ENCODE peak calls at places on chromosomes 13 and 19, in six cellular contexts. V is neural progenitor cell, O is heart right ventricle, Z is D721Med, Y is sigmoid colon, X is progenitor cell of endocrine pancreas. I is an unnamed sample.

GRCh38 chr13:51721485-51721884 is 82.5 kb downstream of the DHRS12 start:
- DNase-seq in V (no peak), O (peak), Z (no peak), Y (peak), X (no peak), I (no peak)

GRCh38 chr13:27975579-27976361 is 6.7 kb upstream of the CDX2 start:
- DNase-seq in V (peak), O (no peak), Z (no peak), Y (no peak), X (peak), I (peak)

GRCh38 chr13:49322702-49323101 is 75.0 kb downstream of the CDADC1 start:
- DNase-seq in V (no peak), O (no peak), Z (no peak), Y (no peak), X (no peak), I (no peak)

GRCh38 chr19:50870417-50871089 is 2.7 kb upstream of the KLK2 start:
- DNase-seq in V (peak), O (no peak), Z (no peak), Y (peak), X (no peak), I (no peak)

GRCh38 chr19:4083677-4084546 is 17.2 kb upstream of the ZBTB7A start:
- DNase-seq in V (no peak), O (peak), Z (no peak), Y (no peak), X (no peak), I (no peak)

GRCh38 chr19:38003427-38004099 is 96.6 kb downstream of the SIPA1L3 start:
- DNase-seq in V (peak), O (peak), Z (no peak), Y (peak), X (no peak), I (peak)

GRCh38 chr19:16626796-16627193 is 1.2 kb downstream of the MED26 start:
- DNase-seq in V (peak), O (no peak), Z (no peak), Y (no peak), X (no peak), I (no peak)

GRCh38 chr13:30043631-30043925 is 193.2 kb upstream of the UBL3 start:
- DNase-seq in V (no peak), O (no peak), Z (no peak), Y (no peak), X (no peak), I (peak)

GRCh38 chr13:85586422-85586831 is 212.8 kb downstream of the SLITRK6 start:
- DNase-seq in V (no peak), O (no peak), Z (no peak), Y (no peak), X (no peak), I (no peak)

GRCh38 chr13:50152224-50152623 is 137.0 kb downstream of the KCNRG start:
- DNase-seq in V (no peak), O (no peak), Z (no peak), Y (no peak), X (no peak), I (no peak)

GRCh38 chr13:112073245-112074138 is 6.5 kb downstream of the SOX1 start:
- DNase-seq in V (peak), O (no peak), Z (no peak), Y (peak), X (no peak), I (no peak)

GRCh38 chr19:6767357-6768235 is at the start of gene SH2D3A:
- DNase-seq in V (peak), O (peak), Z (no peak), Y (peak), X (peak), I (no peak)

GRCh38 chr19:49712397-49712859 is 21.5 kb downstream of the CPT1C start:
- DNase-seq in V (peak), O (peak), Z (peak), Y (peak), X (no peak), I (no peak)

GRCh38 chr19:4089400-4089908 is 22.8 kb upstream of the ZBTB7A start:
- DNase-seq in V (no peak), O (peak), Z (no peak), Y (no peak), X (no peak), I (peak)

GRCh38 chr19:30710721-30711120 is 338.5 kb downstream of the ZNF536 start:
- DNase-seq in V (no peak), O (no peak), Z (no peak), Y (no peak), X (no peak), I (no peak)

GRCh38 chr13:97125051-97125809 is 96.9 kb upstream of the MBNL2 start:
- DNase-seq in V (peak), O (no peak), Z (peak), Y (peak), X (no peak), I (no peak)

GRCh38 chr13:110638253-110638652 is 22.9 kb downstream of the NAXD start:
- DNase-seq in V (no peak), O (no peak), Z (no peak), Y (no peak), X (no peak), I (no peak)

GRCh38 chr13:48066310-48066989 is 28.5 kb downstream of the MED4 start:
- DNase-seq in V (no peak), O (no peak), Z (no peak), Y (no peak), X (no peak), I (no peak)

GRCh38 chr19:37007587-37008220 is 70.5 kb upstream of the ZNF420 start:
- DNase-seq in V (no peak), O (peak), Z (peak), Y (peak), X (no peak), I (no peak)

GRCh38 chr19:54162241-54162805 is 2.8 kb upstream of the LENG1 start:
- DNase-seq in V (peak), O (peak), Z (no peak), Y (peak), X (peak), I (no peak)

DNA sequence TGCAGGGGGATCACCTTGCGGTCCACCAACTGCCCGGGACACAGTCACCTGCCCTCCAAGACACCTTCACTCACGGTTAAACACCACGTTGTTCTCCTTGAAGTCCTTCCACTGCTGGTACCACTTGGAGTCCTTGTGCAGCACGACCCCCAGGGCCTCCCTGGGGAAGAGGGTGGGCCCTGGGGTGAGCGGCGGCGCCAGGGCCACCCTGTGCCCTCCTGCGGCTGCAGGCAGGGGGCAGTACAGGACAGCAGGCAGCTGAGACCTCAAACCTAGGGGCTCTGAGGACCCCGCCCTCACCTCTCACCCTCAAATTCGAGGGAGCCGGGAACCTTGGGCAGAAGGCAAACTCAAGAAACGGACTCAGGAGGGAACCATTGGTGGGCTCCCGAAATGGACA is 7.5 kb upstream of the CTXN1 start:
- DNase-seq in V (no peak), O (no peak), Z (no peak), Y (no peak), X (no peak), I (no peak)
- TF ChIP-seq CTCF in V (peak), O (peak), Z (peak), Y (peak), X (peak), I (peak)

DNA sequence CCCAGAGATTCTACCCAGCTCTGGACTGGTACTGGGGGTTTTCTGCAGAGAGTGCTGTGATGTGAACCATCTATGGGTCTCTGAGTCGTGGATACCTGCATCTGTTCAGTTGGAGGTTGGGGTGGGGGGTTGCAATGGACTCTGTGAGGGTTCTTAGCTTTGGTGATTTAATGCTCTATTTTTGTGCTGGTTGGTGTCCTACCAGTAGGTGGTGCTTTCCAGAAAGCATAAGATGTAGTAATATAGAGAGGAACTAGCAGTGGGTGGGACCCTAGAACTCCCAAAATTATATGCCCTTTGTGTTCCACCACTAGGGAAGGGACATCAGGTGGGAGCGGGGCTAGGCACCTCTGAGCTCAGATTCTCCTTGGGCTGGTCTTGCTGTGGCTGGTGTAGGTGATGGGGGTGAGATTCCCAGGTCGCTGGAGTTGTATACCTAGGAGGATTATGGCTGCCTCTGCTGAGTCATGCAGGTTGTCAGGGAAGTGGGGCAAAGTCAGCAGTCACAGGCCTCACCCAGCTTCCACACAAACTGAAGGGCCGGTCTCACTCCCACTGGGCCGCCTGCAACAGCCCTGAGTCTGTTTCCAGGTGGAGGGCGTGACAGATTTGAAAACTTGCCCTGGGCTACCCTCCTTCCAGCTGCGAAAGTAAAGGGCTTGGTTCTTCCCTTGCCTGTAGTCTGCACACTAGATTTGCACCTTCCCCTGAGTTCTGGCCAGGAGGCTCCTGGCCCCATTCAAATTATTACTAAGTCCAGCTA is 573.0 kb upstream of the SLITRK1 start:
- DNase-seq in V (no peak), O (no peak), Z (no peak), Y (no peak), X (no peak), I (no peak)
- TF ChIP-seq CTCF in V (peak), O (no peak), Z (no peak), Y (no peak), X (no peak), I (no peak)

GRCh38 chr19:18831524-18832330 is at the start of gene UPF1:
- DNase-seq in V (peak), O (peak), Z (peak), Y (peak), X (peak), I (peak)

GRCh38 chr19:18834644-18834984 is 2.9 kb downstream of the UPF1 start:
- DNase-seq in V (no peak), O (no peak), Z (no peak), Y (no peak), X (no peak), I (no peak)

GRCh38 chr19:18832331-18833140 is 777 bp downstream of the UPF1 start:
- DNase-seq in V (peak), O (no peak), Z (peak), Y (no peak), X (no peak), I (no peak)

GRCh38 chr19:18833849-18834643 is 2.3 kb downstream of the UPF1 start:
- DNase-seq in V (peak), O (no peak), Z (no peak), Y (no peak), X (no peak), I (no peak)

DNA sequence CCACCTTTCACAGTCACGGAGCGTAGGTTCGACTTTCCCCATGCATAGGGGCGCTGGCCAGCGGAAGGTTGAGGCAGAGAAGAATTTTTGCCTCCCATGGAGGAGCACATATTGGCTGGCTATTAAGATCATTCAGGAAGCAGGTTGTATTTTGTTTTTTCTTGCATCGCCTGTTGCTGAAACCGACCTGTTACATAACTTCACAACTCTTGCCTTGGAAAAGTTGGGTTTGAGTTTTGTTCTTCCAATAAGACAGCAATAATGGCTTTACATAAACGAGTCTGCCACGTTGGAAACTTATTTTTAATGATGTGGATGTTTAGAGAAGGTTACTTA is 1.4 kb downstream of the UPF1 start:
- DNase-seq in V (no peak), O (no peak), Z (no peak), Y (no peak), X (no peak), I (no peak)
- TF ChIP-seq CTCF in V (no peak), O (no peak), Z (no peak), Y (no peak), X (no peak), I (no peak)

GRCh38 chr19:821228-821975 is at the start of gene PLPPR3:
- DNase-seq in V (peak), O (no peak), Z (peak), Y (no peak), X (peak), I (no peak)
- TF ChIP-seq CTCF in V (no peak), O (no peak), Z (no peak), Y (no peak), X (no peak), I (no peak)

GRCh38 chr13:89568746-89569145 is 1778.7 kb upstream of the MIR17HG start:
- DNase-seq in V (no peak), O (no peak), Z (no peak), Y (no peak), X (no peak), I (no peak)

GRCh38 chr13:89565711-89566110 is 1781.8 kb upstream of the MIR17HG start:
- DNase-seq in V (no peak), O (no peak), Z (no peak), Y (no peak), X (no peak), I (no peak)

GRCh38 chr13:89567025-89567424 is 1780.5 kb upstream of the MIR17HG start:
- DNase-seq in V (no peak), O (no peak), Z (no peak), Y (no peak), X (no peak), I (no peak)

GRCh38 chr13:89571676-89572075 is 1775.8 kb upstream of the MIR17HG start:
- DNase-seq in V (no peak), O (no peak), Z (no peak), Y (no peak), X (no peak), I (no peak)

DNA sequence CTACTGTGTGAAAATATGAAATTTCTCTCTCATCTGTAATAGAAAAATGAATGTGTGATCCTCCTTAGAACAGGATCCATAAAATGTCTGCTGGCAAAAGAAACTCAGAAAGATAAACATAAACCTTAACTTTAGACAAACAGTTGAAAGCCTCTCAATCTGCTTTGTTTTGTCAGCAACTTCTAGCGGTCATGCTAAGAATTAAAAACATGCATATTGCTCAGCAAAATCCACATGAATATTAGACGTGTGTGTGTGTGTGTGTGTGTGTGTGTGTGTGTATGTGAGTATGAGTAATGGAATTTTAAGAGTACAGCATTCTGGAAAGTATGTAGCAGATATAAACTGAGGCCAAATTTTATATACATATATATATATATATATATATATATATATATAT is 1779.2 kb upstream of the MIR17HG start:
- DNase-seq in V (no peak), O (no peak), Z (no peak), Y (no peak), X (no peak), I (no peak)
- TF ChIP-seq CTCF in V (no peak), O (no peak), Z (no peak), Y (no peak), X (no peak), I (peak)